ENCODE peak calls at places on chromosomes 2 and 18, in seven cellular contexts. W, M, J, E, Z, U and D are unnamed samples.

GRCh38 chr2:203891474-203891873 is 23.9 kb downstream of the CTLA4 start:
- DNase-seq in W (no peak), M (no peak), J (no peak), E (no peak), Z (no peak), U (no peak), D (no peak)

GRCh38 chr2:106868199-106868598 is 17.8 kb downstream of the ST6GAL2 start:
- DNase-seq in W (peak), M (peak), J (no peak), E (no peak), Z (no peak), U (no peak), D (no peak)

GRCh38 chr2:126824663-126825062 is 74.0 kb upstream of the TEX51 start:
- DNase-seq in W (no peak), M (no peak), J (no peak), E (no peak), Z (no peak), U (no peak), D (no peak)

GRCh38 chr18:23003289-23003688 is 70.2 kb downstream of the RBBP8 start:
- DNase-seq in W (peak), M (no peak), J (no peak), E (no peak), Z (no peak), U (no peak), D (no peak)

GRCh38 chr2:100857915-100858314 is 38.0 kb downstream of the NPAS2 start:
- DNase-seq in W (no peak), M (no peak), J (no peak), E (no peak), Z (no peak), U (no peak), D (no peak)

GRCh38 chr2:104504331-104505073 is 349.4 kb upstream of the POU3F3 start:
- DNase-seq in W (no peak), M (no peak), J (no peak), E (no peak), Z (no peak), U (no peak), D (no peak)

GRCh38 chr2:31429759-31430438 is 15.4 kb upstream of the XDH start:
- DNase-seq in W (no peak), M (no peak), J (no peak), E (no peak), Z (no peak), U (no peak), D (no peak)

GRCh38 chr2:133732982-133733670 is 164.9 kb upstream of the NCKAP5 start:
- DNase-seq in W (no peak), M (no peak), J (no peak), E (no peak), Z (no peak), U (no peak), D (no peak)

GRCh38 chr2:6789559-6790138 is 76.1 kb downstream of the CMPK2 start:
- DNase-seq in W (no peak), M (no peak), J (no peak), E (no peak), Z (no peak), U (no peak), D (no peak)

GRCh38 chr2:120059483-120059882 is 46.6 kb downstream of the EPB41L5 start:
- DNase-seq in W (no peak), M (no peak), J (no peak), E (no peak), Z (no peak), U (no peak), D (no peak)

GRCh38 chr2:192398236-192398635 is 203.5 kb upstream of the TMEFF2 start:
- DNase-seq in W (no peak), M (no peak), J (no peak), E (no peak), Z (no peak), U (no peak), D (no peak)

GRCh38 chr2:3169106-3169870 is 208.3 kb downstream of the EIPR1 start:
- DNase-seq in W (no peak), M (no peak), J (no peak), E (no peak), Z (no peak), U (no peak), D (peak)

GRCh38 chr2:239776441-239777033 is 248.6 kb downstream of the NDUFA10 start:
- DNase-seq in W (no peak), M (no peak), J (no peak), E (no peak), Z (no peak), U (no peak), D (no peak)
- TF ChIP-seq TAF1 in W (no peak), M (no peak), J (no peak), E (no peak), Z (no peak), U (no peak), D (no peak)

GRCh38 chr2:160428425-160428763 is 65.2 kb downstream of the RBMS1 start:
- DNase-seq in W (no peak), M (no peak), J (no peak), E (no peak), Z (no peak), U (no peak), D (no peak)

GRCh38 chr2:160426604-160427003 is 67.0 kb downstream of the RBMS1 start:
- DNase-seq in W (no peak), M (no peak), J (no peak), E (no peak), Z (no peak), U (no peak), D (no peak)

GRCh38 chr2:160425794-160426193 is 67.8 kb downstream of the RBMS1 start:
- DNase-seq in W (no peak), M (no peak), J (no peak), E (no peak), Z (no peak), U (no peak), D (no peak)

GRCh38 chr2:160429248-160430000 is 64.2 kb downstream of the RBMS1 start:
- DNase-seq in W (peak), M (peak), J (no peak), E (no peak), Z (no peak), U (no peak), D (no peak)

GRCh38 chr2:160427629-160428424 is 65.8 kb downstream of the RBMS1 start:
- DNase-seq in W (no peak), M (no peak), J (no peak), E (no peak), Z (no peak), U (no peak), D (no peak)
- TF ChIP-seq TAF1 in W (no peak), M (no peak), J (no peak), E (no peak), Z (no peak), U (no peak), D (no peak)

GRCh38 chr2:240915526-240916335 is 9.6 kb downstream of the CROCC2 start:
- DNase-seq in W (no peak), M (no peak), J (no peak), E (no peak), Z (no peak), U (no peak), D (no peak)
- TF ChIP-seq TAF1 in W (no peak), M (no peak), J (no peak), E (no peak), Z (no peak), U (no peak), D (no peak)

GRCh38 chr2:181143790-181144300 is 163.4 kb downstream of the UBE2E3 start:
- DNase-seq in W (no peak), M (no peak), J (no peak), E (no peak), Z (no peak), U (no peak), D (no peak)
- TF ChIP-seq TAF1 in W (no peak), M (no peak), J (no peak), E (no peak), Z (no peak), U (no peak), D (no peak)

GRCh38 chr2:121263996-121264715 is 20.8 kb downstream of the TFCP2L1 start:
- DNase-seq in W (no peak), M (no peak), J (no peak), E (no peak), Z (no peak), U (no peak), D (no peak)

GRCh38 chr2:121272596-121272995 is 12.4 kb downstream of the TFCP2L1 start:
- DNase-seq in W (no peak), M (no peak), J (no peak), E (no peak), Z (no peak), U (no peak), D (no peak)

GRCh38 chr2:121266543-121267106 is 18.4 kb downstream of the TFCP2L1 start:
- DNase-seq in W (no peak), M (no peak), J (no peak), E (no peak), Z (no peak), U (no peak), D (no peak)
- TF ChIP-seq TAF1 in W (no peak), M (no peak), J (no peak), E (no peak), Z (no peak), U (no peak), D (no peak)

GRCh38 chr18:54717673-54718435 is 110.4 kb upstream of the RAB27B start:
- DNase-seq in W (no peak), M (no peak), J (peak), E (peak), Z (peak), U (peak), D (peak)
- TF ChIP-seq TAF1 in W (no peak), M (no peak), J (no peak), E (no peak), Z (no peak), U (no peak), D (no peak)

GRCh38 chr2:223176970-223177369 is 125.0 kb downstream of the KCNE4 start:
- DNase-seq in W (no peak), M (no peak), J (no peak), E (no peak), Z (no peak), U (no peak), D (no peak)

GRCh38 chr2:223185638-223186037 is 133.6 kb downstream of the KCNE4 start:
- DNase-seq in W (no peak), M (no peak), J (no peak), E (no peak), Z (no peak), U (no peak), D (no peak)

DNA sequence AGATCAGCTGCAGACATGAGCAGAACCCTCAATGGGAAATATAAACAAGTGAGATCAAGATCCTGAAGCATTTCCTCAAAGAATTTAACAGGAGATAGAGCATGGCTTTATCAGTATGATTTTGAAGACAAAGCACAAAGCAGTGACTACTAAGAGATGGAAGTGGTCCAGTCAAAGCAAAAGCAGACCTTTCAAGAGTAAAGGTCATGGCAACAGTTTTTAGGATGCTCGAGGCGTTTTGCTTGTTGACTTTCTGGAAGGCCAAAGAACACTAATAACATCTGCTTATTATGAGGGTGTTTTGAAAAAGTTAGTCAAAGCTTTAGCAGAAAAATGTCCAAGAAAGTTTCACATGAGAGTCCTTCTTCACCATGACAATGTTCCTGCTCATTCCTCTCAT is 128.5 kb downstream of the KCNE4 start:
- DNase-seq in W (no peak), M (no peak), J (no peak), E (no peak), Z (no peak), U (no peak), D (no peak)
- TF ChIP-seq TAF1 in W (no peak), M (no peak), J (no peak), E (no peak), Z (no peak), U (no peak), D (no peak)

GRCh38 chr2:69644506-69644979 is 1.0 kb upstream of the AAK1 start:
- DNase-seq in W (no peak), M (no peak), J (no peak), E (no peak), Z (no peak), U (no peak), D (no peak)
- TF ChIP-seq TAF1 in W (no peak), M (no peak), J (no peak), E (no peak), Z (no peak), U (no peak), D (no peak)

GRCh38 chr2:237291138-237291792 is 122.7 kb downstream of the COL6A3 start:
- DNase-seq in W (peak), M (no peak), J (no peak), E (no peak), Z (no peak), U (no peak), D (peak)
- TF ChIP-seq TAF1 in W (no peak), M (no peak), J (no peak), E (no peak), Z (no peak), U (no peak), D (peak)

GRCh38 chr2:72793798-72794447 is 31.9 kb downstream of the EXOC6B start:
- DNase-seq in W (no peak), M (no peak), J (no peak), E (no peak), Z (no peak), U (no peak), D (no peak)
- TF ChIP-seq TAF1 in W (no peak), M (no peak), J (no peak), E (no peak), Z (no peak), U (no peak), D (no peak)